ENCODE peak calls at places on chromosomes 4 and X, in six cellular contexts. One of them, this sample, is unnamed.

GRCh38 chr4:118279328-118279727 is 73.5 kb downstream of the PRSS12 start:
- DNase-seq in CD4-positive, alpha-beta memory T cell: peak
- DNase-seq in stimulated activated CD4-positive, alpha-beta T cell treated with anti-CD3 and anti-CD28 coated beads, Interleukin-1b, Interleukin-23, amount 100 ng/mL, for 4 hours: no peak
- DNase-seq in NCI-H748 treated with DMSO at 0.1 percent for 48 hours: no peak
- DNase-seq in mammary epithelial cell: no peak
- DNase-seq in NCI-H2029: no peak
- DNase-seq in this sample: no peak

GRCh38 chr4:1579834-1580686 is 104.1 kb downstream of the FAM53A start:
- DNase-seq in CD4-positive, alpha-beta memory T cell: peak
- DNase-seq in stimulated activated CD4-positive, alpha-beta T cell treated with anti-CD3 and anti-CD28 coated beads, Interleukin-1b, Interleukin-23, amount 100 ng/mL, for 4 hours: peak
- DNase-seq in NCI-H748 treated with DMSO at 0.1 percent for 48 hours: peak
- DNase-seq in NCI-H2029: no peak
- DNase-seq in mammary epithelial cell: peak
- DNase-seq in this sample: peak

GRCh38 chr4:53592686-53593641 is 1.7 kb upstream of the LNX1 start:
- DNase-seq in CD4-positive, alpha-beta memory T cell: no peak
- DNase-seq in NCI-H2029: peak
- DNase-seq in mammary epithelial cell: peak
- DNase-seq in NCI-H748 treated with DMSO at 0.1 percent for 48 hours: peak
- DNase-seq in stimulated activated CD4-positive, alpha-beta T cell treated with anti-CD3 and anti-CD28 coated beads, Interleukin-1b, Interleukin-23, amount 100 ng/mL, for 4 hours: no peak
- DNase-seq in this sample: no peak

GRCh38 chr4:2408401-2408958 is 10.0 kb downstream of the ZFYVE28 start:
- DNase-seq in NCI-H2029: no peak
- DNase-seq in stimulated activated CD4-positive, alpha-beta T cell treated with anti-CD3 and anti-CD28 coated beads, Interleukin-1b, Interleukin-23, amount 100 ng/mL, for 4 hours: no peak
- DNase-seq in mammary epithelial cell: no peak
- DNase-seq in NCI-H748 treated with DMSO at 0.1 percent for 48 hours: no peak
- DNase-seq in CD4-positive, alpha-beta memory T cell: no peak
- DNase-seq in this sample: no peak

GRCh38 chrX:8191022-8191421 is 20.0 kb upstream of the VCX2 start:
- DNase-seq in CD4-positive, alpha-beta memory T cell: no peak
- DNase-seq in stimulated activated CD4-positive, alpha-beta T cell treated with anti-CD3 and anti-CD28 coated beads, Interleukin-1b, Interleukin-23, amount 100 ng/mL, for 4 hours: no peak
- DNase-seq in NCI-H2029: no peak
- DNase-seq in NCI-H748 treated with DMSO at 0.1 percent for 48 hours: no peak
- DNase-seq in mammary epithelial cell: peak
- DNase-seq in this sample: no peak

GRCh38 chr4:10983274-10983673 is 298.7 kb upstream of the CLNK start:
- DNase-seq in CD4-positive, alpha-beta memory T cell: peak
- DNase-seq in mammary epithelial cell: no peak
- DNase-seq in stimulated activated CD4-positive, alpha-beta T cell treated with anti-CD3 and anti-CD28 coated beads, Interleukin-1b, Interleukin-23, amount 100 ng/mL, for 4 hours: no peak
- DNase-seq in NCI-H748 treated with DMSO at 0.1 percent for 48 hours: no peak
- DNase-seq in NCI-H2029: peak
- DNase-seq in this sample: peak

GRCh38 chr4:176499518-176499917 is 179.8 kb downstream of the SPCS3 start:
- DNase-seq in CD4-positive, alpha-beta memory T cell: no peak
- DNase-seq in stimulated activated CD4-positive, alpha-beta T cell treated with anti-CD3 and anti-CD28 coated beads, Interleukin-1b, Interleukin-23, amount 100 ng/mL, for 4 hours: no peak
- DNase-seq in mammary epithelial cell: peak
- DNase-seq in NCI-H748 treated with DMSO at 0.1 percent for 48 hours: no peak
- DNase-seq in NCI-H2029: no peak
- DNase-seq in this sample: no peak

GRCh38 chr4:3672465-3672831 is 93.7 kb upstream of the ADRA2C start:
- DNase-seq in NCI-H2029: no peak
- DNase-seq in mammary epithelial cell: no peak
- DNase-seq in CD4-positive, alpha-beta memory T cell: no peak
- DNase-seq in NCI-H748 treated with DMSO at 0.1 percent for 48 hours: no peak
- DNase-seq in stimulated activated CD4-positive, alpha-beta T cell treated with anti-CD3 and anti-CD28 coated beads, Interleukin-1b, Interleukin-23, amount 100 ng/mL, for 4 hours: no peak
- DNase-seq in this sample: no peak

GRCh38 chrX:140980271-140980670 is 22.1 kb upstream of the SPANXB1 start:
- DNase-seq in NCI-H2029: no peak
- DNase-seq in stimulated activated CD4-positive, alpha-beta T cell treated with anti-CD3 and anti-CD28 coated beads, Interleukin-1b, Interleukin-23, amount 100 ng/mL, for 4 hours: no peak
- DNase-seq in CD4-positive, alpha-beta memory T cell: no peak
- DNase-seq in NCI-H748 treated with DMSO at 0.1 percent for 48 hours: no peak
- DNase-seq in mammary epithelial cell: no peak
- DNase-seq in this sample: no peak

GRCh38 chrX:93874554-93874953 is 200.5 kb downstream of the FAM133A start:
- DNase-seq in NCI-H748 treated with DMSO at 0.1 percent for 48 hours: no peak
- DNase-seq in NCI-H2029: no peak
- DNase-seq in stimulated activated CD4-positive, alpha-beta T cell treated with anti-CD3 and anti-CD28 coated beads, Interleukin-1b, Interleukin-23, amount 100 ng/mL, for 4 hours: no peak
- DNase-seq in CD4-positive, alpha-beta memory T cell: no peak
- DNase-seq in mammary epithelial cell: peak
- DNase-seq in this sample: no peak

GRCh38 chr4:101299899-101300540 is 47.3 kb downstream of the PPP3CA start:
- DNase-seq in NCI-H2029: no peak
- DNase-seq in stimulated activated CD4-positive, alpha-beta T cell treated with anti-CD3 and anti-CD28 coated beads, Interleukin-1b, Interleukin-23, amount 100 ng/mL, for 4 hours: no peak
- DNase-seq in mammary epithelial cell: no peak
- DNase-seq in CD4-positive, alpha-beta memory T cell: no peak
- DNase-seq in NCI-H748 treated with DMSO at 0.1 percent for 48 hours: no peak
- DNase-seq in this sample: no peak

GRCh38 chrX:16868920-16869319 is 1.2 kb downstream of the RBBP7 start:
- DNase-seq in stimulated activated CD4-positive, alpha-beta T cell treated with anti-CD3 and anti-CD28 coated beads, Interleukin-1b, Interleukin-23, amount 100 ng/mL, for 4 hours: no peak
- DNase-seq in CD4-positive, alpha-beta memory T cell: no peak
- DNase-seq in mammary epithelial cell: no peak
- DNase-seq in NCI-H2029: no peak
- DNase-seq in NCI-H748 treated with DMSO at 0.1 percent for 48 hours: no peak
- DNase-seq in this sample: no peak

GRCh38 chr4:62053974-62054373 is 853.8 kb downstream of the ADGRL3 start:
- DNase-seq in NCI-H2029: no peak
- DNase-seq in CD4-positive, alpha-beta memory T cell: no peak
- DNase-seq in mammary epithelial cell: no peak
- DNase-seq in stimulated activated CD4-positive, alpha-beta T cell treated with anti-CD3 and anti-CD28 coated beads, Interleukin-1b, Interleukin-23, amount 100 ng/mL, for 4 hours: no peak
- DNase-seq in NCI-H748 treated with DMSO at 0.1 percent for 48 hours: no peak
- DNase-seq in this sample: no peak

GRCh38 chr4:171817026-171817425 is 3.8 kb downstream of the GALNTL6 start:
- DNase-seq in mammary epithelial cell: no peak
- DNase-seq in NCI-H748 treated with DMSO at 0.1 percent for 48 hours: no peak
- DNase-seq in NCI-H2029: no peak
- DNase-seq in stimulated activated CD4-positive, alpha-beta T cell treated with anti-CD3 and anti-CD28 coated beads, Interleukin-1b, Interleukin-23, amount 100 ng/mL, for 4 hours: no peak
- DNase-seq in CD4-positive, alpha-beta memory T cell: no peak
- DNase-seq in this sample: no peak

GRCh38 chr4:113468165-113469022 is 293.1 kb downstream of the CAMK2D start:
- DNase-seq in mammary epithelial cell: peak
- DNase-seq in NCI-H748 treated with DMSO at 0.1 percent for 48 hours: no peak
- DNase-seq in NCI-H2029: no peak
- DNase-seq in stimulated activated CD4-positive, alpha-beta T cell treated with anti-CD3 and anti-CD28 coated beads, Interleukin-1b, Interleukin-23, amount 100 ng/mL, for 4 hours: no peak
- DNase-seq in CD4-positive, alpha-beta memory T cell: no peak
- DNase-seq in this sample: no peak

GRCh38 chr4:28947374-28947773 is 1772.8 kb upstream of the PCDH7 start:
- DNase-seq in CD4-positive, alpha-beta memory T cell: no peak
- DNase-seq in mammary epithelial cell: no peak
- DNase-seq in NCI-H748 treated with DMSO at 0.1 percent for 48 hours: no peak
- DNase-seq in NCI-H2029: no peak
- DNase-seq in stimulated activated CD4-positive, alpha-beta T cell treated with anti-CD3 and anti-CD28 coated beads, Interleukin-1b, Interleukin-23, amount 100 ng/mL, for 4 hours: no peak
- DNase-seq in this sample: no peak

GRCh38 chr4:10619220-10619619 is 65.3 kb downstream of the CLNK start:
- DNase-seq in NCI-H2029: peak
- DNase-seq in stimulated activated CD4-positive, alpha-beta T cell treated with anti-CD3 and anti-CD28 coated beads, Interleukin-1b, Interleukin-23, amount 100 ng/mL, for 4 hours: no peak
- DNase-seq in NCI-H748 treated with DMSO at 0.1 percent for 48 hours: peak
- DNase-seq in CD4-positive, alpha-beta memory T cell: no peak
- DNase-seq in mammary epithelial cell: peak
- DNase-seq in this sample: no peak

GRCh38 chr4:152166567-152166966 is 369.3 kb downstream of the FBXW7 start:
- DNase-seq in CD4-positive, alpha-beta memory T cell: no peak
- DNase-seq in NCI-H2029: no peak
- DNase-seq in NCI-H748 treated with DMSO at 0.1 percent for 48 hours: no peak
- DNase-seq in mammary epithelial cell: no peak
- DNase-seq in stimulated activated CD4-positive, alpha-beta T cell treated with anti-CD3 and anti-CD28 coated beads, Interleukin-1b, Interleukin-23, amount 100 ng/mL, for 4 hours: no peak
- DNase-seq in this sample: no peak

GRCh38 chrX:109830704-109831206 is 97.7 kb upstream of the ACSL4 start:
- DNase-seq in stimulated activated CD4-positive, alpha-beta T cell treated with anti-CD3 and anti-CD28 coated beads, Interleukin-1b, Interleukin-23, amount 100 ng/mL, for 4 hours: no peak
- DNase-seq in NCI-H2029: no peak
- DNase-seq in mammary epithelial cell: no peak
- DNase-seq in CD4-positive, alpha-beta memory T cell: no peak
- DNase-seq in NCI-H748 treated with DMSO at 0.1 percent for 48 hours: no peak
- DNase-seq in this sample: no peak

GRCh38 chr4:148375581-148375980 is 66.6 kb downstream of the NR3C2 start:
- DNase-seq in stimulated activated CD4-positive, alpha-beta T cell treated with anti-CD3 and anti-CD28 coated beads, Interleukin-1b, Interleukin-23, amount 100 ng/mL, for 4 hours: no peak
- DNase-seq in NCI-H748 treated with DMSO at 0.1 percent for 48 hours: no peak
- DNase-seq in NCI-H2029: no peak
- DNase-seq in CD4-positive, alpha-beta memory T cell: no peak
- DNase-seq in mammary epithelial cell: no peak
- DNase-seq in this sample: no peak

GRCh38 chr4:88989990-88990389 is 67.0 kb downstream of the FAM13A start:
- DNase-seq in stimulated activated CD4-positive, alpha-beta T cell treated with anti-CD3 and anti-CD28 coated beads, Interleukin-1b, Interleukin-23, amount 100 ng/mL, for 4 hours: no peak
- DNase-seq in NCI-H748 treated with DMSO at 0.1 percent for 48 hours: no peak
- DNase-seq in mammary epithelial cell: no peak
- DNase-seq in NCI-H2029: no peak
- DNase-seq in CD4-positive, alpha-beta memory T cell: no peak
- DNase-seq in this sample: no peak

GRCh38 chr4:179751669-179752068 is 2309.4 kb upstream of the AGA start:
- DNase-seq in NCI-H748 treated with DMSO at 0.1 percent for 48 hours: peak
- DNase-seq in NCI-H2029: no peak
- DNase-seq in stimulated activated CD4-positive, alpha-beta T cell treated with anti-CD3 and anti-CD28 coated beads, Interleukin-1b, Interleukin-23, amount 100 ng/mL, for 4 hours: no peak
- DNase-seq in CD4-positive, alpha-beta memory T cell: no peak
- DNase-seq in mammary epithelial cell: no peak
- DNase-seq in this sample: no peak

GRCh38 chrX:34406580-34406979 is 250.5 kb downstream of the TMEM47 start:
- DNase-seq in NCI-H748 treated with DMSO at 0.1 percent for 48 hours: no peak
- DNase-seq in CD4-positive, alpha-beta memory T cell: no peak
- DNase-seq in stimulated activated CD4-positive, alpha-beta T cell treated with anti-CD3 and anti-CD28 coated beads, Interleukin-1b, Interleukin-23, amount 100 ng/mL, for 4 hours: no peak
- DNase-seq in mammary epithelial cell: no peak
- DNase-seq in NCI-H2029: no peak
- DNase-seq in this sample: no peak

GRCh38 chrX:112846787-112847186 is 6.2 kb upstream of the AMOT start:
- DNase-seq in stimulated activated CD4-positive, alpha-beta T cell treated with anti-CD3 and anti-CD28 coated beads, Interleukin-1b, Interleukin-23, amount 100 ng/mL, for 4 hours: no peak
- DNase-seq in NCI-H748 treated with DMSO at 0.1 percent for 48 hours: no peak
- DNase-seq in CD4-positive, alpha-beta memory T cell: no peak
- DNase-seq in NCI-H2029: no peak
- DNase-seq in mammary epithelial cell: no peak
- DNase-seq in this sample: no peak

GRCh38 chr4:8373973-8374545 is 66.5 kb downstream of the ACOX3 start:
- DNase-seq in NCI-H748 treated with DMSO at 0.1 percent for 48 hours: no peak
- DNase-seq in stimulated activated CD4-positive, alpha-beta T cell treated with anti-CD3 and anti-CD28 coated beads, Interleukin-1b, Interleukin-23, amount 100 ng/mL, for 4 hours: no peak
- DNase-seq in NCI-H2029: no peak
- DNase-seq in mammary epithelial cell: no peak
- DNase-seq in CD4-positive, alpha-beta memory T cell: no peak
- DNase-seq in this sample: no peak

This sample was measured in activated CD4-positive, CD25-positive, alpha-beta regulatory T cell.